ENCODE peak calls at places on chromosomes 7 and 10, in five cellular contexts. V is IMR-90, Q is GM23338, N is A549, K is BE2C. U is an unnamed sample.

GRCh38 chr7:150375662-150376521 is 3.2 kb upstream of the ZNF775 start:
- DNase-seq in V (no peak), Q (no peak), N (no peak), K (no peak), U (no peak)

GRCh38 chr10:121157998-121158397 is 306.8 kb downstream of the WDR11 start:
- DNase-seq in V (no peak), Q (no peak), N (no peak), K (no peak), U (no peak)

GRCh38 chr10:6348091-6348862 is 145.5 kb downstream of the PFKFB3 start:
- DNase-seq in V (no peak), Q (no peak), N (no peak), K (peak; percentile 24), U (no peak)

GRCh38 chr10:133278577-133279265 is 2.1 kb upstream of the ADAM8 start:
- DNase-seq in V (peak; percentile 49), Q (no peak), N (no peak), K (peak; percentile 55), U (no peak)

GRCh38 chr7:128197989-128198580 is 43.0 kb upstream of the LEP start:
- DNase-seq in V (no peak), Q (no peak), N (no peak), K (no peak), U (no peak)

GRCh38 chr7:83001362-83002040 is 161.2 kb downstream of the PCLO start:
- DNase-seq in V (no peak), Q (no peak), N (no peak), K (no peak), U (no peak)

GRCh38 chr10:121205625-121206024 is 354.5 kb downstream of the WDR11 start:
- DNase-seq in V (no peak), Q (no peak), N (no peak), K (no peak), U (no peak)

GRCh38 chr7:125563964-125564529 is 634.4 kb upstream of the POT1 start:
- DNase-seq in V (no peak), Q (peak; percentile 30), N (no peak), K (no peak), U (no peak)

GRCh38 chr7:107228291-107228690 is 59.5 kb downstream of the HBP1 start:
- DNase-seq in V (peak; percentile 29), Q (no peak), N (no peak), K (no peak), U (no peak)

GRCh38 chr10:22674215-22674930 is 40.0 kb downstream of the PIP4K2A start:
- DNase-seq in V (peak; percentile 5), Q (no peak), N (no peak), K (no peak), U (no peak)

GRCh38 chr7:589781-590575 is 70.3 kb upstream of the PDGFA start:
- DNase-seq in V (no peak), Q (no peak), N (no peak), K (no peak), U (no peak)

GRCh38 chr7:130734525-130735272 is 692 bp upstream of the KLF14 start:
- DNase-seq in V (peak; percentile 3), Q (peak; percentile 53), N (no peak), K (no peak), U (no peak)

GRCh38 chr10:98414578-98414931 is 427 bp downstream of the PYROXD2 start:
- DNase-seq in V (no peak), Q (no peak), N (peak; percentile 17), K (no peak), U (no peak)

GRCh38 chr7:44447874-44448425 is 42.5 kb downstream of the NUDCD3 start:
- DNase-seq in V (no peak), Q (no peak), N (no peak), K (no peak), U (no peak)

GRCh38 chr7:16695621-16696237 is 49.7 kb downstream of the BZW2 start:
- DNase-seq in V (peak; percentile 73), Q (peak; percentile 65), N (peak; percentile 67), K (peak; percentile 38), U (peak; percentile 39)

GRCh38 chr10:5776150-5776880 is 36.9 kb downstream of the GDI2 start:
- DNase-seq in V (peak; percentile 50), Q (peak; percentile 70), N (no peak), K (no peak), U (no peak)

GRCh38 chr10:128000660-128001059 is 93.8 kb downstream of the PTPRE start:
- DNase-seq in V (no peak), Q (no peak), N (no peak), K (no peak), U (no peak)

GRCh38 chr10:120048358-120048757 is 155.8 kb downstream of the SEC23IP start:
- DNase-seq in V (no peak), Q (no peak), N (no peak), K (no peak), U (no peak)

GRCh38 chr7:107021600-107021999 is 22.9 kb upstream of the PRKAR2B start:
- DNase-seq in V (no peak), Q (no peak), N (no peak), K (no peak), U (no peak)

GRCh38 chr10:79382491-79382941 is 35.2 kb downstream of the PPIF start:
- DNase-seq in V (no peak), Q (no peak), N (no peak), K (no peak), U (no peak)

GRCh38 chr10:125165584-125166340 is 5.4 kb upstream of the CTBP2 start:
- DNase-seq in V (no peak), Q (no peak), N (no peak), K (no peak), U (no peak)

GRCh38 chr10:10794776-10795175 is 222.9 kb upstream of the CELF2 start:
- DNase-seq in V (peak; percentile 83), Q (no peak), N (no peak), K (no peak), U (no peak)

GRCh38 chr10:32149257-32149955 is 93.2 kb upstream of the KIF5B start:
- DNase-seq in V (peak; percentile 87), Q (no peak), N (no peak), K (no peak), U (no peak)

GRCh38 chr7:65387893-65388292 is 14.2 kb downstream of the ZNF92 start:
- DNase-seq in V (no peak), Q (no peak), N (no peak), K (no peak), U (no peak)

GRCh38 chr10:106836923-106837322 is 327.6 kb downstream of the SORCS1 start:
- DNase-seq in V (no peak), Q (no peak), N (no peak), K (no peak), U (no peak)

GRCh38 chr7:28126047-28127041 is 54.3 kb downstream of the JAZF1 start:
- DNase-seq in V (no peak), Q (no peak), N (no peak), K (no peak), U (no peak)

GRCh38 chr7:130154501-130155317 is 50.5 kb downstream of the TMEM209 start:
- DNase-seq in V (no peak), Q (peak; percentile 74), N (no peak), K (peak; percentile 93), U (no peak)

GRCh38 chr7:2148189-2148588 is 84.6 kb downstream of the MAD1L1 start:
- DNase-seq in V (no peak), Q (peak; percentile 37), N (no peak), K (no peak), U (no peak)

DNA sequence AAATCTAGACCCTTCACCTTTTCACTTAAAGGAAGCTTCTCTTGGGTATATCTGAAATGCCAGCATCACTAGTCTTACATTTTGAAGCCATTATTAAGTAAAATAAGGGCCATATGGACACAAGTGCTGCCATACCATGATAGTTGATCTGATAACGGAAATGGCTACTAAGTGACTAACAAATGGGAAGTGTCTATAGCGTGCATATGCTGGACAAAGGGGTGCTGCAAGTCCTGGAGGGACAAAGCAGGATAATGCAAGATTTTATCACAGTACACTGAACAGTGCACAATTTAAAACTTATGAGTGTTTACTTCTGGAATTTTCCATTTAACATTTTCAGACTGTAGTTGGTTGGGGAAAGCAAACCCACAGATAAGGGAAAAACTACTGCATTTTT is 117.9 kb downstream of the ELMO1 start:
- DNase-seq in V (no peak), Q (no peak), N (no peak), K (no peak), U (no peak)
- TF ChIP-seq CTCF in V (no peak), Q (no peak), N (no peak), K (no peak), U (no peak)

GRCh38 chr10:88974446-88975376 is 15.9 kb upstream of the FAS start:
- DNase-seq in V (peak; percentile 44), Q (no peak), N (no peak), K (no peak), U (no peak)

GRCh38 chr10:88978463-88978862 is 12.1 kb upstream of the FAS start:
- DNase-seq in V (no peak), Q (no peak), N (no peak), K (no peak), U (no peak)

GRCh38 chr10:88971668-88972067 is 18.9 kb upstream of the FAS start:
- DNase-seq in V (peak; percentile 28), Q (no peak), N (no peak), K (no peak), U (no peak)

GRCh38 chr10:88974012-88974411 is 16.6 kb upstream of the FAS start:
- DNase-seq in V (peak; percentile 47), Q (no peak), N (no peak), K (no peak), U (no peak)

GRCh38 chr10:88975377-88975720 is 15.2 kb upstream of the FAS start:
- DNase-seq in V (no peak), Q (no peak), N (no peak), K (no peak), U (no peak)
- H3K4me3 ChIP-seq in V (peak overlapping the region; percentile 53), Q (no peak overlapping the region), N (peak overlapping the region; percentile 44), K (peak overlapping the region; percentile 65), U (peak overlapping the region; percentile 33)

GRCh38 chr7:157466473-157467261 is 129.9 kb downstream of the DNAJB6 start:
- DNase-seq in V (no peak), Q (no peak), N (no peak), K (no peak), U (no peak)
- TF ChIP-seq CTCF in V (no peak), Q (no peak), N (no peak), K (peak; percentile 2), U (no peak)

GRCh38 chr7:157853789-157854065 is 516.9 kb downstream of the DNAJB6 start:
- DNase-seq in V (no peak), Q (no peak), N (no peak), K (no peak), U (no peak)

GRCh38 chr7:157850481-157851444 is 514.0 kb downstream of the DNAJB6 start:
- DNase-seq in V (no peak), Q (no peak), N (no peak), K (no peak), U (no peak)

GRCh38 chr7:157853076-157853788 is 516.4 kb downstream of the DNAJB6 start:
- DNase-seq in V (no peak), Q (no peak), N (no peak), K (no peak), U (no peak)

GRCh38 chr7:157849726-157850125 is 512.9 kb downstream of the DNAJB6 start:
- DNase-seq in V (no peak), Q (no peak), N (no peak), K (no peak), U (no peak)

DNA sequence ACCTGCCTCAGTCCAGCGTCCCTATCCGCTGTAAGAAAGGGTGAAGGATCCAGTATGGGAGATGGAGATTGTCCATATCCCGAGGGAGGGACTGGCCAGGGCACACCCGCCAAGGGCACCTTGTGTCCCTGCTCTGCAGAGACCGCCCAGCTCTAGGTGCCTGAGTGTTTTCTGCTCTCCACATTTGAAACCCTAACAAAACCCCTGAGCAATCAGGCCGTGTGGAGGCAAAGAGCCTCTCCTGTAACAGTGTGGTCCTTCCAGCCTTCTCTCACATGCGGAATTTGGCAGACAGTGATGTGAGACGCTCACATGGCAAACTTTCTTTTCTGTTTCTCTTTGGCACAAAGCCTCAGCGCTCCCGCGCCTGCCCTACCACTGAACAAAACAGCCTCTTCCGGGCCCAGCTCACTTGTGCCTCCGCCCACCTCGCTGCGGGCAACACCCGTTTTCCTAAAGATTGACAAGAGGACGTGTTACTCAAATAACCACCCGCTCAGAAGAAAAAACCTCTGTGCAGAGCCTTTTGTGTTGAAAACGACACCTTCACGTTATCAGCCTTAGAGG is 514.8 kb downstream of the DNAJB6 start:
- DNase-seq in V (no peak), Q (no peak), N (no peak), K (no peak), U (no peak)
- H3K4me3 ChIP-seq in V (no peak overlapping the region), Q (no peak overlapping the region), N (no peak overlapping the region), K (no peak overlapping the region), U (no peak overlapping the region)